ENCODE peak calls at places on chromosomes 2 and 18, in six cellular contexts. W is GM12878, L is IMR-90, O is A549, Y is tibial artery, X is lung. K is an unnamed sample.

GRCh38 chr2:196660264-196660663 is 20.7 kb downstream of the CCDC150 start:
- DNase-seq in W (no peak), L (peak), O (no peak), Y (no peak), X (no peak), K (no peak)

GRCh38 chr2:29129586-29130281 is 14.5 kb downstream of the CLIP4 start:
- DNase-seq in W (no peak), L (no peak), O (no peak), Y (no peak), X (no peak), K (no peak)

GRCh38 chr2:8954990-8955389 is 48.5 kb downstream of the MBOAT2 start:
- DNase-seq in W (no peak), L (peak), O (no peak), Y (no peak), X (no peak), K (no peak)

GRCh38 chr2:127674241-127675209 is 805 bp downstream of the LIMS2 start:
- DNase-seq in W (no peak), L (no peak), O (peak), Y (peak), X (no peak), K (no peak)

GRCh38 chr18:62377408-62377807 is 52.3 kb downstream of the TNFRSF11A start:
- DNase-seq in W (no peak), L (no peak), O (no peak), Y (no peak), X (no peak), K (no peak)

GRCh38 chr2:161379740-161380139 is 36.4 kb upstream of the TBR1 start:
- DNase-seq in W (no peak), L (no peak), O (no peak), Y (no peak), X (no peak), K (no peak)

GRCh38 chr2:156818944-156819343 is 382.8 kb downstream of the GPD2 start:
- DNase-seq in W (no peak), L (peak), O (no peak), Y (no peak), X (no peak), K (no peak)

GRCh38 chr2:170202437-170202836 is 24.5 kb downstream of the MYO3B start:
- DNase-seq in W (no peak), L (no peak), O (no peak), Y (no peak), X (no peak), K (no peak)

GRCh38 chr2:143428700-143429099 is 299.5 kb downstream of the ARHGAP15 start:
- DNase-seq in W (no peak), L (no peak), O (no peak), Y (no peak), X (no peak), K (no peak)

GRCh38 chr2:231395188-231396057 is at the start of gene B3GNT7:
- DNase-seq in W (no peak), L (no peak), O (no peak), Y (no peak), X (peak), K (peak)

GRCh38 chr2:10995366-10995970 is 83.7 kb downstream of the KCNF1 start:
- DNase-seq in W (no peak), L (no peak), O (no peak), Y (no peak), X (no peak), K (no peak)

GRCh38 chr18:45324489-45325111 is 290.7 kb upstream of the SLC14A2 start:
- DNase-seq in W (no peak), L (peak), O (no peak), Y (peak), X (peak), K (no peak)

GRCh38 chr2:62382122-62382521 is 123.9 kb downstream of the TMEM17 start:
- DNase-seq in W (no peak), L (no peak), O (no peak), Y (no peak), X (no peak), K (no peak)

GRCh38 chr2:205975082-205975949 is 110.7 kb downstream of the INO80D start:
- DNase-seq in W (peak), L (no peak), O (peak), Y (no peak), X (no peak), K (no peak)

GRCh38 chr18:12497296-12497695 is 89.6 kb downstream of the PRELID3A start:
- DNase-seq in W (no peak), L (no peak), O (no peak), Y (no peak), X (peak), K (no peak)

GRCh38 chr2:82796132-82796531 is 1662.9 kb downstream of the SUCLG1 start:
- DNase-seq in W (no peak), L (no peak), O (no peak), Y (no peak), X (no peak), K (no peak)

GRCh38 chr2:218852911-218853667 is 6.5 kb upstream of the WNT6 start:
- DNase-seq in W (no peak), L (peak), O (no peak), Y (peak), X (peak), K (peak)

GRCh38 chr18:62337336-62337735 is 12.2 kb downstream of the TNFRSF11A start:
- DNase-seq in W (no peak), L (no peak), O (no peak), Y (no peak), X (no peak), K (no peak)

GRCh38 chr2:162925595-162925994 is 87.0 kb upstream of the KCNH7 start:
- DNase-seq in W (no peak), L (no peak), O (no peak), Y (no peak), X (no peak), K (peak)

GRCh38 chr2:147760984-147761383 is 83.8 kb upstream of the ACVR2A start:
- DNase-seq in W (no peak), L (peak), O (no peak), Y (no peak), X (no peak), K (no peak)

GRCh38 chr18:23087352-23087751 is 47.9 kb upstream of the CABLES1 start:
- DNase-seq in W (no peak), L (no peak), O (no peak), Y (no peak), X (no peak), K (no peak)

GRCh38 chr18:23093772-23094171 is 41.5 kb upstream of the CABLES1 start:
- DNase-seq in W (no peak), L (no peak), O (no peak), Y (no peak), X (no peak), K (no peak)

GRCh38 chr18:23092121-23092520 is 43.2 kb upstream of the CABLES1 start:
- DNase-seq in W (no peak), L (no peak), O (no peak), Y (no peak), X (no peak), K (no peak)

GRCh38 chr18:23088343-23088742 is 46.9 kb upstream of the CABLES1 start:
- DNase-seq in W (no peak), L (no peak), O (no peak), Y (peak), X (no peak), K (no peak)
- H3K4me3 ChIP-seq in W (no peak), L (no peak), O (no peak), Y (no peak), X (no peak), K (no peak)

DNA sequence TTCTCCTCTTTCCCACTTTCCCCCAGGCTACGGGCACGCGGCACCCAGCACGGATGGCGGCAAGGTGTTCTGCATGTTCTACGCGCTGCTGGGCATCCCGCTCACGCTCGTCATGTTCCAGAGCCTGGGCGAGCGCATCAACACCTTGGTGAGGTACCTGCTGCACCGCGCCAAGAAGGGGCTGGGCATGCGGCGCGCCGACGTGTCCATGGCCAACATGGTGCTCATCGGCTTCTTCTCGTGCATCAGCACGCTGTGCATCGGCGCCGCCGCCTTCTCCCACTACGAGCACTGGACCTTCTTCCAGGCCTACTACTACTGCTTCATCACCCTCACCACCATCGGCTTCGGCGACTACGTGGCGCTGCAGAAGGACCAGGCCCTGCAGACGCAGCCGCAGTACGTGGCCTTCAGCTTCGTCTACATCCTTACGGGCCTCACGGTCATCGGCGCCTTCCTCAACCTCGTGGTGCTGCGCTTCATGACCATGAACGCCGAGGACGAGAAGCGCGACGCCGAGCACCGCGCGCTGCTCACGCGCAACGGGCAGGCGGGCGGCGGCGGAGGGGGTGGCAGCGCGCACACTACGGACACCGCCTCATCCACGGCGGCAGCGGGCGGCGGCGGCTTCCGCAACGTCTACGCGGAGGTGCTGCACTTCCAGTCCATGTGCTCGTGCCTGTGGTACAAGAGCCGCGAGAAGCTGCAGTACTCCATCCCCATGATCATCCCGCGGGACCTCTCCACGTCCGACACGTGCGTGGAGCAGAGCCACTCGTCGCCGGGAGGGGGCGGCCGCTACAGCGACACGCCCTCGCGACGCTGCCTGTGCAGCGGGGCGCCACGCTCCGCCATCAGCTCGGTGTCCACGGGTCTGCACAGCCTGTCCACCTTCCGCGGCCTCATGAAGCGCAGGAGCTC is 35.4 kb downstream of the KCNK3 start:
- DNase-seq in W (no peak), L (no peak), O (no peak), Y (no peak), X (no peak), K (no peak)
- TF ChIP-seq CTCF in W (no peak), L (no peak), O (no peak), Y (no peak), X (no peak), K (peak)

DNA sequence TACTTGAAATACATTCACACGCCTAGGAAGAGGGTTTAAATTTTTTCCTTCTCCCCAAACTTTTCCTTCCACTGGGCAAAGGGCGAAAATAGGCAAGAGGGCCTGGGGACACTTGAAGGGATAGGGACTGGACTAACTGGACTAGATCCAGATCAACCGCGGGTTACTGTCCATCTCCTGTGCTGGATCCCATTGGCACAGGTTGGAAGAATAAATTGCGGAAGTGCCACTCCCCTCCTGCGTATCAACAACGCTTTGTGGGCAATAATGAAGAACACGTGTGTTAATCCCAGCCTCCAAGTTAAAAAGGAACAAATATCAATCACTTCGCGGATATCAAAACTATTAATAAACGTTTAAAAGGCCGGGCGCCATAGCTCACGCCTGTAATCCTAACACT is 1.7 kb upstream of the FZD5 start:
- DNase-seq in W (no peak), L (no peak), O (no peak), Y (no peak), X (no peak), K (no peak)
- H3K4me3 ChIP-seq in W (no peak), L (no peak), O (no peak), Y (no peak), X (no peak), K (no peak)

GRCh38 chr2:174605687-174606086 is 8.1 kb upstream of the WIPF1 start:
- DNase-seq in W (no peak), L (peak), O (peak), Y (no peak), X (no peak), K (peak)
- TF ChIP-seq CTCF in W (peak), L (peak), O (peak), Y (peak), X (no peak), K (peak)

GRCh38 chr2:223725986-223726970 is 111.1 kb downstream of the AP1S3 start:
- DNase-seq in W (no peak), L (no peak), O (no peak), Y (no peak), X (no peak), K (no peak)

GRCh38 chr2:223723954-223724411 is 113.4 kb downstream of the AP1S3 start:
- DNase-seq in W (no peak), L (no peak), O (no peak), Y (no peak), X (no peak), K (no peak)

GRCh38 chr2:223724831-223725230 is 112.6 kb downstream of the AP1S3 start:
- DNase-seq in W (no peak), L (peak), O (no peak), Y (no peak), X (no peak), K (no peak)

GRCh38 chr2:223722226-223722625 is 115.2 kb downstream of the AP1S3 start:
- DNase-seq in W (no peak), L (no peak), O (no peak), Y (no peak), X (no peak), K (no peak)

GRCh38 chr2:223725494-223725893 is 111.9 kb downstream of the AP1S3 start:
- DNase-seq in W (no peak), L (peak), O (peak), Y (peak), X (peak), K (no peak)
- H3K4me3 ChIP-seq in W (no peak), L (peak), O (peak), Y (no peak), X (no peak), K (no peak)

DNA sequence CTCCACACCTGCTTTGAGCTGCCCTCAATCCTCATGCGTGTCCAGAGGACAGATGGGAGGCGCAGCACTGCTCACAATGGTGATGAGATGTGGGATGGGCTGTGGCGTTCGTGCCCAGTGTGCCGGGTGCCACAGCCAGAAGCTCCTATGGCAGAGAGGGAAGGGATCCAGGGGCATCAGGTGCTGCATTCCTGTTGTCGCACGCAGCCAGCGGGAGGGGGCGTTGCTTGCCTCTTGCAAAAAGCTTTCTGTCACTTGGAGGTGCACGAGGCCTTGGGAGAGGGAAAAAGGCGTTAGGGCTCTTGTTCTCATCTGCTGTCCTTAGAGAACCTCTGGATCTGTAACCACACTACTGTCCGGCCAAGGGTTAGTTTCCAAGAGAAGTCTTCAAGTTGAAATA is 29.2 kb upstream of the ALLC start:
- DNase-seq in W (no peak), L (no peak), O (no peak), Y (peak), X (no peak), K (no peak)
- TF ChIP-seq CTCF in W (no peak), L (peak), O (no peak), Y (no peak), X (no peak), K (no peak)

GRCh38 chr2:109209412-109209811 is 80.4 kb downstream of the SH3RF3 start:
- DNase-seq in W (no peak), L (peak), O (no peak), Y (no peak), X (no peak), K (no peak)
- H3K4me3 ChIP-seq in W (no peak), L (no peak), O (no peak), Y (no peak), X (no peak), K (no peak)

GRCh38 chr2:39490586-39490985 is 53.5 kb upstream of the MAP4K3 start:
- DNase-seq in W (no peak), L (no peak), O (no peak), Y (no peak), X (no peak), K (no peak)

GRCh38 chr2:39487398-39488250 is 50.5 kb upstream of the MAP4K3 start:
- DNase-seq in W (no peak), L (peak), O (no peak), Y (no peak), X (no peak), K (no peak)

GRCh38 chr2:39491653-39492052 is 54.6 kb upstream of the MAP4K3 start:
- DNase-seq in W (no peak), L (no peak), O (no peak), Y (no peak), X (no peak), K (no peak)

GRCh38 chr2:39486071-39486470 is 49.0 kb upstream of the MAP4K3 start:
- DNase-seq in W (no peak), L (no peak), O (no peak), Y (no peak), X (no peak), K (no peak)

GRCh38 chr2:39488450-39488849 is 51.4 kb upstream of the MAP4K3 start:
- DNase-seq in W (no peak), L (peak), O (no peak), Y (no peak), X (no peak), K (no peak)
- TF ChIP-seq CTCF in W (no peak), L (no peak), O (no peak), Y (no peak), X (no peak), K (no peak)

DNA sequence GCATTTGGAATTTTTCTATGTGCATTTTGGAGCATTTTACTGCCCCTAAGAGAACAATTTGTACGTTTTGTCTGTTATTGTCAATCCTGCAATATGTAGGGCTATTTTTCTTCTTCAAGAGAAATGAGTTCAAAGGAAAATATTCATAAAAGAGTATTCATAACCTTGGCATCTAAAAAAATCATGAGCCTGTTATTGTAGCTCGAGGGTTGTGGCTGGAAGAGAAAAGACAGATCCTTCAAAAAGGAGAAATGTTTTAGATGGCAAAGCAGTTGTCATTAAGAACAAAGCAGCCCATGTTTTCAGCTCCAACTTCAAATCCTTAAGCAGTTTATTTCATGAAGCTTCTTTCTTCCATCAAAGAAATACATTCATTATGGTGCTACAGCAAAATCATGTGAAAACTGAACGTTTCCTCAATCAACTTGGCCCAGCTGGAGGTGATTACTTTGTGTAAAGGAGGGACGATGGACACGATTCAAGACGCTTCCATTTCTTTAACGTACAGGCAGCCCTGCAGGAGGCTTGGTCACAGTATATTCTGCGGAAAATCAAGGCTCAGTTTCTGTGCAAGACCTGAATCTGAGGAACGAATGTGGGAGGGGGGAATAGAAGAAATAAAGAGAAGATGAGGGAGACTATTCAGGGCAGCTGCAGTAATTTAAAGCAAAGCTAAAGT is 31.4 kb downstream of the QPCT start:
- DNase-seq in W (no peak), L (no peak), O (no peak), Y (no peak), X (no peak), K (no peak)
- H3K4me3 ChIP-seq in W (peak), L (no peak), O (no peak), Y (no peak), X (no peak), K (no peak)

K was measured in GM12865.